ENCODE peak calls at places on chromosomes 5 and 9, in seven cellular contexts. T is CD4-positive, alpha-beta T cell; R is HCT116; X is dorsolateral prefrontal cortex; D is HL-60; A is heart left ventricle; O is hepatocyte. V is an unnamed sample.

GRCh38 chr9:124135813-124136365 is 121.9 kb upstream of the NEK6 start:
- DNase-seq in T (no peak), X (no peak), A (no peak), R (no peak), D (no peak), O (no peak), V (no peak)

GRCh38 chr5:151706906-151707305 is 20.2 kb upstream of the SPARC start:
- DNase-seq in R (no peak), T (no peak), D (no peak), X (no peak), O (no peak), A (no peak), V (no peak)

GRCh38 chr5:86971034-86971511 is 296.6 kb upstream of the RASA1 start:
- DNase-seq in O (no peak), D (no peak), X (no peak), R (peak), A (no peak), T (no peak), V (no peak)

GRCh38 chr9:110443878-110444245 is 106.2 kb upstream of the TXNDC8 start:
- DNase-seq in O (no peak), D (no peak), X (no peak), T (no peak), A (no peak), R (no peak), V (no peak)

GRCh38 chr9:87684627-87685204 is 41.2 kb upstream of the CTSL start:
- DNase-seq in D (no peak), T (no peak), O (peak), R (peak), X (no peak), A (no peak), V (peak)

GRCh38 chr5:140989254-140989653 is 23.0 kb downstream of the PCDHAC2 start:
- DNase-seq in T (no peak), D (no peak), O (no peak), X (no peak), R (no peak), A (no peak), V (no peak)

GRCh38 chr9:115016369-115016768 is 86.0 kb upstream of the TNFSF8 start:
- DNase-seq in R (no peak), T (no peak), X (no peak), O (no peak), A (peak), D (no peak), V (no peak)

GRCh38 chr9:36542355-36542754 is 30.3 kb upstream of the MELK start:
- DNase-seq in T (no peak), O (no peak), D (no peak), A (no peak), X (no peak), R (no peak), V (peak)

GRCh38 chr5:33118761-33119415 is 321.9 kb upstream of the TARS1 start:
- DNase-seq in R (no peak), A (no peak), D (no peak), O (no peak), X (no peak), T (no peak), V (no peak)

GRCh38 chr9:115057559-115057958 is 60.4 kb downstream of the TNC start:
- DNase-seq in X (no peak), T (no peak), D (no peak), R (no peak), A (no peak), O (no peak), V (no peak)

GRCh38 chr9:21789541-21790037 is 12.8 kb upstream of the MTAP start:
- DNase-seq in X (no peak), T (peak), R (peak), A (peak), O (peak), D (peak), V (peak)

GRCh38 chr5:83142526-83142925 is 65.2 kb downstream of the XRCC4 start:
- DNase-seq in O (no peak), T (no peak), X (no peak), R (no peak), A (no peak), D (no peak), V (no peak)

GRCh38 chr5:137201876-137202275 is 297.2 kb downstream of the SPOCK1 start:
- DNase-seq in A (no peak), R (no peak), D (no peak), T (no peak), O (no peak), X (no peak), V (no peak)

GRCh38 chr5:52783226-52783959 is 4.3 kb upstream of the ITGA1 start:
- DNase-seq in A (no peak), X (no peak), R (no peak), D (no peak), O (no peak), T (no peak), V (no peak)

GRCh38 chr9:134204991-134205578 is 40.7 kb upstream of the RNU6ATAC start:
- DNase-seq in A (peak), R (no peak), X (peak), D (no peak), O (no peak), T (no peak), V (no peak)

GRCh38 chr5:170151105-170151831 is 45.6 kb downstream of the FOXI1 start:
- DNase-seq in D (no peak), T (no peak), R (peak), O (peak), A (peak), X (no peak), V (no peak)

GRCh38 chr5:156386976-156387375 is 60.0 kb downstream of the SGCD start:
- DNase-seq in R (no peak), T (no peak), X (no peak), O (no peak), D (no peak), A (no peak), V (no peak)

GRCh38 chr9:133263557-133263956 is 11.4 kb downstream of the ABO start:
- DNase-seq in O (no peak), D (no peak), T (no peak), R (no peak), A (no peak), X (no peak), V (no peak)

GRCh38 chr5:149426931-149427330 is 47.8 kb upstream of the IL17B start:
- DNase-seq in A (no peak), D (no peak), O (no peak), R (no peak), T (no peak), X (no peak), V (no peak)

GRCh38 chr9:68844623-68845612 is 139.9 kb downstream of the PIP5K1B start:
- DNase-seq in R (peak), A (peak), X (no peak), D (peak), T (no peak), O (peak), V (no peak)

DNA sequence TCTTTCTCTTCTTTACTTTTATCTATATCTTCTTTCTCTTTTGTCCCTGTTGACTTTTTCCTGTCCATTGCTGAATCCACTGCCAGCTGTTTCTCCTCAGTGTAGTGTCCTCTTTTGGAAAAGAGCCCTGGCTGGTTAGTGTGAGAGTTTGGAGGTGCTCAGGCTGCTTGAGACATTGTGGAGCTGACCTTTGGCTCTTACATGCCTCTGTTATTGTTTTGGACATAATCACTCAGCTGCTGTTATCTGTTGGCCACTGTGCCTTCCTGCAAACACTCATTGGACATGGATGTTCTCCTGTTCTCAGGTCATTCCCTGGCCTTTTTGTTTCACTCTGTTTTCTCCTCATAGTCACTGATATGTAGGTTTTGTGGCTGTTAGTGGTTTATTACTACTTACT is 295.5 kb upstream of the RIOK2 start:
- DNase-seq in A (no peak), O (no peak), X (no peak), R (no peak), D (no peak), T (no peak), V (no peak)
- H3K27ac ChIP-seq in A (no peak), O (no peak), X (no peak), R (no peak), D (no peak), T (no peak), V (no peak)

GRCh38 chr9:12628546-12628945 is 64.6 kb upstream of the TYRP1 start:
- DNase-seq in R (no peak), A (no peak), O (no peak), X (no peak), T (no peak), D (no peak), V (no peak)

GRCh38 chr9:12629091-12629490 is 64.1 kb upstream of the TYRP1 start:
- DNase-seq in A (no peak), D (no peak), O (no peak), X (no peak), R (no peak), T (no peak), V (no peak)

GRCh38 chr9:12627091-12627490 is 66.1 kb upstream of the TYRP1 start:
- DNase-seq in X (no peak), O (no peak), R (no peak), D (no peak), T (no peak), A (no peak), V (no peak)

GRCh38 chr9:12625844-12626243 is 67.3 kb upstream of the TYRP1 start:
- DNase-seq in T (no peak), X (no peak), R (no peak), O (no peak), A (no peak), D (no peak), V (no peak)
- H3K27ac ChIP-seq in T (no peak), X (no peak), R (no peak), O (no peak), A (no peak), D (no peak), V (no peak)

DNA sequence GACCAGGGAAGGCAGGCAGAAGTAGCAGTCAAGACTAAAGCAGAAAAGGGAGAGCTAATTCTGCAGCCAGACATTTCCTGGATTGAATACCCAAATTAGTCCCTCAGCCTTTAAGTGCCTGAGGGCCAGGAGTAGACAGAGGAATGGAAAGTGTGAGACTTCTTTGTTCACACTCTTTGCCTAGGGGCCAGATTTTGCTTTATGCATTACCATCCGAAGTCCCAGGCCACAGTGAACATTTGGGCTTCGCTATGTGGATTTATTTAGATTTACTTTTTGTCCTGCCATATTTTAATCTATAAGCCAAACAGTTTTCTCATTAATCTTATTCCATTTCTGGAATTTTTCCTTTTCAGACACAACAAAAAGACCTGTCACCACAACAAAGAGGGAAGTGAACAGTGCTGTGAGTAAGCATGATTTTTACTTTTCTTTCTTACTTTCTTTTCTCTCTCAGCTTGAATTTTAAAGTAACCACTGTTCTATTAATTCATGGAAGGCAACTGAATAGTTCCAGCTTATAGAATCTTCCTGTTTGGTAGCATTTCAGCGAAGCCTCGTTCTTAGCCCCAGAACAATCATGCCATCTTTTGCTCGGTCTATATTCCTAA is 52.6 kb downstream of the PDCD1LG2 start:
- DNase-seq in X (no peak), R (no peak), A (no peak), T (no peak), D (no peak), O (no peak), V (no peak)
- H3K27ac ChIP-seq in X (no peak), R (no peak), A (no peak), T (no peak), D (peak), O (no peak), V (no peak)

GRCh38 chr9:72384710-72385475 is 19.9 kb upstream of the ZFAND5 start:
- DNase-seq in X (no peak), R (no peak), O (no peak), A (no peak), T (no peak), D (no peak), V (no peak)
- H3K27ac ChIP-seq in X (peak), R (no peak), O (no peak), A (no peak), T (no peak), D (no peak), V (no peak)

DNA sequence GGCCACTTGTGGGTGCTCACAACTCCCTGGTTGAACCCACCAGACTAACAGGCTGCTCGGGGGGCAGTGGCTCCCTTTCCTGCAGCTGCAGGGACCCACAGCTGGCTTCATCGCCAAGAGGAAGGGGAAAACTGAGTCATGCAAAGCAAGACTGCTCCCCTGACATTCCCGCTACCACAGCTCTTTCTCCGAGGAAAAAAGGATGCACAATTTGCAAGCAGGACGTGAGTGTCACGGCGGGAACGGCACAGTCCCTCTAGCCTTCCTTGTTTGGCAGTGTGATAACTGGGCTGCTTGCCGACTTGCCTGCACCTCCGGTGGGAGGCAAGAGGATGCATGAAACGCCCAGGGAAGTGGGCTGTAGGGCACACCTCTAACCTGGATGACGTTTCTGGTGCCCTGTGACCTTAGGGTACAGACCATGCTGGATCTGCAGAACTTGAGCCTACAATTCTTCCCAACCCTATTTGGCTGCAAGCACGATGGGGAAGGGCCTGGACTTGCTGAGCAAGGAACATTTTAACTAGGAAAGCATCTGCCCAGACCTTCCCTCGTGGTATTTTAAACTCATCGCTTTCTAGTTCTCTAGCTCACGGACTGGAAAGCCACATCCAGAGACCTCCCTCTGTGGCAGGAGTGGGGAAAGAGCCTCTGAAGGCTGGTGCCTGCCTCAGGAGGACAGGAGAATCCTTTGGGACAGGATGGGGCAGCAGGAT is 7.8 kb downstream of the SH3PXD2B start:
- DNase-seq in T (no peak), A (no peak), O (no peak), D (no peak), X (peak), R (no peak), V (no peak)
- H3K27ac ChIP-seq in T (no peak), A (peak), O (no peak), D (no peak), X (peak), R (no peak), V (no peak)

DNA sequence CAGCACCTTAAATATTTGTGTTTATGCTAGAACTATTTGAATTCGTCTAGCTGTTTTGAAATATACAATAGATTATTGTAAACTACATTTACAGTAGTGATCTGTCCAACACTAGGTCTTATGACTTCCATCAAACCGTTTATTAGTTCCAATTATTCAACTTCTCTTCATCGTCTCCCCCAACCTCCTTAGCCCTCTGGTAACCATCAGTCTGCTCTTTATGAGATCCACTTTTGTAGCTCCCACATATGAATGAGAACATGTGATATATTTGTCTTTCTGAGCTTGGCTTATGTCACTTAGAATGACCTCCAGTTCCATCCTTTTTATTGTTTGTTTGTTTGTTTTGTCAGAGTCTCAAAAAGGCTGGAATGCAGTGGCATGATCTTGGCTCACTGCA is 11.8 kb downstream of the DMXL1 start:
- DNase-seq in O (no peak), T (no peak), X (no peak), A (no peak), D (no peak), R (no peak), V (no peak)
- H3K27ac ChIP-seq in O (no peak), T (no peak), X (no peak), A (no peak), D (no peak), R (no peak), V (no peak)

DNA sequence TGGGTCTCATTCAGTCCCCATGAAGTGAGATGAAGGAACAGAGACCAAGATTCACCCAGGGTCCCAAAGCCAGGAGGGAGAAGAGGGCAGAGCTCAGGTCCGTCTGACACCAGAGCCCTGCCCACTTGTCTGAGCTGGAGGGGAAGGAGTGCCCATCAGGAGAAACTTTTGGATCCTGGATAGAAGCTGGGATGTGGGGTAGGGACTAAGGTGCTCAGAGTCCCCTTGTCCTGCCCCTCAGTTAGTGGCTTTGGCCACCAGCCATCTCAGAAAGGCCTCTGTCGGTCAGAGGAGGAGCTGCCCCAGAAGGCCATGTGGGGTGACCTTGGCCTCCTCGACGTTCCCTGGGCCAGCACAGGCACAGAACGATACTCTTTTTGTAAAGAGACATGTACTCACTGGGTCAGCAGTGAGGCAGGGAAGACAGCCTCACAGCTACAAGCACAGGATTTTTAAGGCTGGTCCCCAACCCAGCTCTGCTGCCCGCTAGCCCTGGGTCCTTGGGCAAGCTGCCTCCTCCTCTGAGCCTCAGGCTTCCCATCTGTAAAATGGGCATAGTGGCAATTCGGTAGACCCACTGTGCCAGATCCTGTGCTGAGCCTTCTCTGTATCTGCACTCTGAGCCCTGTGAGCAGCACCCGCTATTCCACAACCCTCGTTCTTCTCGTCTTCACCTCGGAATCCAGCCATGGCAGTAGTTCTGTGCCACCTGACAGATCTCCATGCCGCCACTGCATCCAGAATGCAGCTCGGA is 49.4 kb downstream of the C9orf50 start:
- DNase-seq in O (no peak), R (no peak), T (no peak), A (no peak), D (no peak), X (no peak), V (no peak)
- H3K27ac ChIP-seq in O (peak), R (peak), T (no peak), A (peak), D (no peak), X (peak), V (no peak)

GRCh38 chr5:157549954-157550549 is 25.5 kb downstream of the ADAM19 start:
- DNase-seq in D (no peak), T (no peak), A (no peak), X (no peak), R (no peak), O (no peak), V (no peak)
- H3K27ac ChIP-seq in D (no peak), T (peak), A (no peak), X (no peak), R (no peak), O (no peak), V (no peak)